ENCODE peak calls at places on chromosomes 7 and 10, in six cellular contexts. G, C, K, Y, U and P are unnamed samples.

GRCh38 chr10:91313761-91314520 is 93.5 kb downstream of the PCGF5 start:
- DNase-seq in G (no peak), C (no peak), K (no peak), U (no peak), Y (peak; percentile 7), P (no peak)

GRCh38 chr10:91032614-91033248 is 111.8 kb upstream of the ANKRD1 start:
- DNase-seq in G (peak; percentile 52), U (no peak), K (peak; percentile 28), Y (no peak), C (no peak), P (no peak)

GRCh38 chr7:159042084-159042483 is 102.6 kb downstream of the VIPR2 start:
- DNase-seq in Y (no peak), G (no peak), U (no peak), C (no peak), K (no peak), P (no peak)

GRCh38 chr10:130108934-130109604 is 1.6 kb downstream of the C10orf143 start:
- DNase-seq in K (no peak), U (no peak), C (no peak), G (no peak), Y (no peak), P (no peak)

GRCh38 chr7:94848992-94849576 is 58.3 kb upstream of the PPP1R9A start:
- DNase-seq in Y (no peak), G (no peak), K (no peak), C (no peak), U (no peak), P (no peak)

GRCh38 chr7:20279979-20280378 is 50.7 kb upstream of the ITGB8 start:
- DNase-seq in Y (no peak), U (no peak), G (no peak), C (no peak), K (no peak), P (no peak)

GRCh38 chr7:151727579-151728285 is 149.2 kb downstream of the PRKAG2 start:
- DNase-seq in C (peak; percentile 58), Y (peak; percentile 87), G (peak; percentile 94), U (peak; percentile 93), K (peak; percentile 57), P (peak; percentile 95)

GRCh38 chr10:30434273-30435067 is 486 bp downstream of the MAP3K8 start:
- DNase-seq in Y (peak; percentile 82), G (peak; percentile 89), C (peak; percentile 75), U (peak; percentile 81), K (peak; percentile 86), P (peak; percentile 70)

GRCh38 chr7:23721456-23721855 is 11.4 kb downstream of the STK31 start:
- DNase-seq in Y (no peak), K (no peak), C (no peak), G (no peak), U (no peak), P (no peak)

GRCh38 chr7:104231054-104232046 is 23.5 kb upstream of the ORC5 start:
- DNase-seq in K (peak; percentile 32), C (peak; percentile 25), U (peak; percentile 63), Y (peak; percentile 49), G (peak; percentile 26), P (peak; percentile 39)

GRCh38 chr7:157427811-157428553 is 91.2 kb downstream of the DNAJB6 start:
- DNase-seq in G (no peak), K (no peak), U (no peak), Y (no peak), C (no peak), P (no peak)

GRCh38 chr7:159141159-159141558 is 3.5 kb downstream of the VIPR2 start:
- DNase-seq in C (no peak), K (peak; percentile 7), U (no peak), Y (no peak), G (no peak), P (no peak)

GRCh38 chr7:44057181-44057848 is 8.1 kb downstream of the PGAM2 start:
- DNase-seq in K (no peak), Y (no peak), C (no peak), U (no peak), G (peak; percentile 11), P (no peak)

GRCh38 chr7:7242899-7243298 is 60.6 kb downstream of the C1GALT1 start:
- DNase-seq in C (no peak), Y (no peak), U (no peak), K (no peak), G (no peak), P (no peak)

GRCh38 chr7:80277434-80278427 is 143.1 kb downstream of the GNAI1 start:
- DNase-seq in K (no peak), C (no peak), Y (peak; percentile 41), U (peak; percentile 69), G (no peak), P (no peak)

GRCh38 chr7:63043657-63044543 is 954.7 kb upstream of the ZNF722 start:
- DNase-seq in Y (no peak), G (no peak), K (no peak), U (no peak), C (no peak), P (no peak)

GRCh38 chr10:119205926-119206602 is 1.3 kb upstream of the GRK5 start:
- DNase-seq in G (peak; percentile 63), C (peak; percentile 20), K (peak; percentile 85), Y (no peak), U (peak; percentile 64), P (peak; percentile 45)

GRCh38 chr10:119207713-119208552 is 562 bp downstream of the GRK5 start:
- DNase-seq in G (peak; percentile 61), K (peak; percentile 65), U (peak; percentile 29), C (peak; percentile 33), Y (peak; percentile 68), P (peak; percentile 21)

GRCh38 chr10:119208553-119208940 is 1.2 kb downstream of the GRK5 start:
- DNase-seq in U (no peak), G (no peak), Y (no peak), C (no peak), K (no peak), P (peak; percentile 28)

GRCh38 chr10:119207367-119207668 is at the start of gene GRK5:
- DNase-seq in U (peak; percentile 96), Y (peak; percentile 95), G (peak; percentile 95), K (peak; percentile 95), C (peak; percentile 90), P (peak; percentile 94)

DNA sequence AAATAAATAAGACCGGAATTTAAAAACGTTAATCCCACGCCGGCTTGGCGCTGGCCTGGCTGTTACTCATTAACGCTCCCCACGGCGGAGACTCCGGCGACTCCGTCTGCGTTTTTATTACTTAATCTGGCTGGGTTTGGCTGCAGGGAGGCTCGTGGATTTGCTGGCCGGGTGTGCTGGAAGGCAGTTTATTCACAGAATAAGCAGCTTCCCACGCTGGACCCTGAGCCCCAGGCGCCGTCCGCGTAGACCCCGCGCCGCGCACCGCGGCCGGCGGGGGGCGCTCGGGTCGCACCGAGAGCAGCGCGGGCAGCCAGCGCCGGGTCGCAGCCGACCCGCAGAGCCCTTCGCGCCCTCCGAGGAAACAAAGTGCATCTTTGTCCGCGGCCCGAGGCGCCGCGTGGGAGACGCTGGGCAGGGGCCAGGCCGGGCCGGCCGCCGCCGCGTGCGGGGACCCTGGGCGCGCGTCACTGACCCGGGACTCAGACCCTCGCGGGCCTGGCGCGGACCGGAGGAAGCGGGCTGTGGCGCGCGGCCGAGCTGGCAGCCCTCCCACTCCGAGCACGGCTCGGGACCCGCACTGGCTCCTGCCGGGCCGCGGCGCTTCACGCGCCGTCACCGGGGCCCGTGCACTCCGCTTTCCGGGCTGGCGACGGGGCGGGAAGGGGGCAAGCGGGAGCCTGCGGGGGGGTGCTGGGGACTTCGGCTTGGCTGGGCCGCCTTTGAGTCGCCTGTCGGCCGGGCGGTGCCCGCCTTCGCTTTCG is 586 bp upstream of the GRK5 start:
- DNase-seq in U (peak; percentile 81), G (peak; percentile 75), Y (peak; percentile 77), C (peak; percentile 30), K (peak; percentile 82), P (peak; percentile 50)
- TF ChIP-seq POLR2A in U (peak; percentile 38), G (no peak), Y (no peak), C (no peak), K (no peak), P (peak; percentile 41)

DNA sequence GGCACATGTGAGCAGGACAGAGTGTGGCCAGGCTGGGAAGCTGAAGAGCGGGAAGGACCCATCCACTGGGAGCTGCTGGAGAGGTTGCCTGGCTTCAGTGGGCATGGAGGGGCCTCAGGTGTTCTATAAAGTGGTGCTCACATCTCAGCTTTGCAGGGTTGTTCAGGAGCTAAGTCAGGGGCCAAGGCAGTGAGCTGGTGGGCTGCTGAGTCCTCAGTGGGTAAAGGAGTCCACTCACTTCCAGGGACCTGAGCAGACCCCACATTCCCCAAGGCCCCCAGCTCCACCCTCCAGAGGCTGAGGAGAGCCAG is 28.8 kb upstream of the C10orf53 start:
- DNase-seq in U (no peak), Y (no peak), C (no peak), K (no peak), G (no peak), P (no peak)
- TF ChIP-seq POLR2A in U (no peak), Y (no peak), C (no peak), K (no peak), G (no peak), P (no peak)

GRCh38 chr10:11207276-11207809 is 189.7 kb downstream of the CELF2 start:
- DNase-seq in C (no peak), K (no peak), U (no peak), G (no peak), Y (no peak), P (no peak)

GRCh38 chr10:11208908-11209809 is 191.5 kb downstream of the CELF2 start:
- DNase-seq in U (no peak), G (no peak), C (no peak), K (no peak), Y (peak; percentile 6), P (no peak)

GRCh38 chr10:11210211-11210922 is 192.7 kb downstream of the CELF2 start:
- DNase-seq in U (no peak), G (no peak), K (no peak), Y (peak; percentile 93), C (no peak), P (no peak)

GRCh38 chr10:11209810-11210141 is 192.1 kb downstream of the CELF2 start:
- DNase-seq in U (no peak), K (no peak), G (no peak), Y (peak; percentile 85), C (no peak), P (no peak)

DNA sequence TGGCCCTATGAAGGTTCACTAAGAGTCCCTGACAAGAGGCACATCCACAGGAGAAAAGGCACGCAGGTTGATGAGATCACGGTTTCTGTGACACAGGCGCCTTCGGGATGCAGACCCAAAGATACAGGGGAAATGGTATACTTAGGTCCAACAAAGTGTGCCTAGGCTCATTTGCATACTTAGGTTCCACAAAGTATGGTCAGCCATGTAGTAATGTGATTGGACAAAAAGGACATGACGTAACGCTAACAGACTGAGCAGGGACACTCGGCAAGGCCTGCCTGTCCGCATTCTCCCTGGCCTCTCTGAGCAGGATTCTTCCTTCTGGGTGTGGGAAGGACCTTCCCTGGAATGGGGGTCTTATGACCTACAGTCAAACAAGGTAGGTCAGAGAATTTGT is 190.6 kb downstream of the CELF2 start:
- DNase-seq in G (no peak), U (no peak), K (no peak), Y (no peak), C (no peak), P (no peak)
- TF ChIP-seq POLR2A in G (no peak), U (no peak), K (no peak), Y (no peak), C (no peak), P (no peak)

GRCh38 chr7:16739863-16740622 is 13.5 kb upstream of the TSPAN13 start:
- DNase-seq in U (peak; percentile 69), G (peak; percentile 26), Y (peak; percentile 88), C (peak; percentile 70), K (peak; percentile 26), P (peak; percentile 92)
- TF ChIP-seq POLR2A in U (no peak), G (no peak), Y (no peak), C (no peak), K (no peak), P (no peak)